ENCODE peak calls at places on chromosomes 11 and 22, in seven cellular contexts. One of them, this sample, is unnamed. For H3K4me1, the result is how much of the 10 kb centered on the place peaks cover.

GRCh38 chr11:33634291-33634834 is 66.3 kb downstream of the C11orf91 start:
- DNase-seq in aorta: no peak
- DNase-seq in adrenal gland: no peak
- DNase-seq in tibial nerve: no peak
- DNase-seq in RWPE2: no peak
- DNase-seq in endodermal cell: no peak
- DNase-seq in kidney: no peak
- DNase-seq in this sample: no peak

GRCh38 chr22:28792491-28793383 is 7.6 kb downstream of the XBP1 start:
- DNase-seq in adrenal gland: no peak
- DNase-seq in tibial nerve: no peak
- DNase-seq in aorta: no peak
- DNase-seq in endodermal cell: no peak
- DNase-seq in RWPE2: no peak
- DNase-seq in kidney: no peak
- DNase-seq in this sample: no peak

GRCh38 chr22:50246242-50247175 is 1.7 kb upstream of the TUBGCP6 start:
- DNase-seq in tibial nerve: no peak
- DNase-seq in RWPE2: no peak
- DNase-seq in aorta: no peak
- DNase-seq in adrenal gland: no peak
- DNase-seq in endodermal cell: no peak
- DNase-seq in kidney: no peak
- DNase-seq in this sample: no peak

GRCh38 chr22:19479358-19480172 is at the start of gene CDC45:
- DNase-seq in endodermal cell: peak
- DNase-seq in adrenal gland: peak
- DNase-seq in RWPE2: peak
- DNase-seq in kidney: peak
- DNase-seq in aorta: peak
- DNase-seq in tibial nerve: peak
- DNase-seq in this sample: peak

GRCh38 chr22:46381731-46382130 is 46.2 kb downstream of the TRMU start:
- DNase-seq in RWPE2: no peak
- DNase-seq in aorta: no peak
- DNase-seq in adrenal gland: no peak
- DNase-seq in endodermal cell: no peak
- DNase-seq in tibial nerve: no peak
- DNase-seq in kidney: peak
- DNase-seq in this sample: no peak

GRCh38 chr22:38218661-38219331 is 17.0 kb downstream of the MAFF start:
- DNase-seq in aorta: peak
- DNase-seq in kidney: peak
- DNase-seq in adrenal gland: peak
- DNase-seq in RWPE2: peak
- DNase-seq in tibial nerve: no peak
- DNase-seq in endodermal cell: peak
- DNase-seq in this sample: peak

GRCh38 chr22:31343235-31344191 is 2.6 kb downstream of the PATZ1 start:
- DNase-seq in endodermal cell: peak
- DNase-seq in adrenal gland: no peak
- DNase-seq in RWPE2: no peak
- DNase-seq in tibial nerve: peak
- DNase-seq in aorta: no peak
- DNase-seq in kidney: peak
- DNase-seq in this sample: peak

GRCh38 chr22:38923463-38924196 is 33.8 kb upstream of the APOBEC3A start:
- DNase-seq in aorta: peak
- DNase-seq in adrenal gland: peak
- DNase-seq in RWPE2: no peak
- DNase-seq in kidney: peak
- DNase-seq in tibial nerve: peak
- DNase-seq in endodermal cell: peak
- DNase-seq in this sample: peak

GRCh38 chr22:39959640-39960447 is at the start of gene TMA7B:
- DNase-seq in aorta: no peak
- DNase-seq in kidney: no peak
- DNase-seq in adrenal gland: peak
- DNase-seq in RWPE2: no peak
- DNase-seq in tibial nerve: no peak
- DNase-seq in endodermal cell: peak
- DNase-seq in this sample: no peak

GRCh38 chr11:27239305-27239942 is 123.6 kb downstream of the CCDC34 start:
- DNase-seq in tibial nerve: peak
- DNase-seq in aorta: no peak
- DNase-seq in RWPE2: no peak
- DNase-seq in kidney: no peak
- DNase-seq in adrenal gland: no peak
- DNase-seq in endodermal cell: no peak
- DNase-seq in this sample: peak

GRCh38 chr22:46827072-46827780 is 64.8 kb downstream of the TBC1D22A start:
- DNase-seq in adrenal gland: no peak
- DNase-seq in tibial nerve: no peak
- DNase-seq in RWPE2: no peak
- DNase-seq in kidney: no peak
- DNase-seq in endodermal cell: peak
- DNase-seq in aorta: no peak
- DNase-seq in this sample: no peak

GRCh38 chr11:87769626-87770025 is 405.6 kb downstream of the RAB38 start:
- DNase-seq in tibial nerve: no peak
- DNase-seq in endodermal cell: no peak
- DNase-seq in kidney: no peak
- DNase-seq in aorta: no peak
- DNase-seq in RWPE2: no peak
- DNase-seq in adrenal gland: no peak
- DNase-seq in this sample: no peak

GRCh38 chr11:7677071-7677470 is 3.8 kb upstream of the CYB5R2 start:
- DNase-seq in endodermal cell: no peak
- DNase-seq in kidney: no peak
- DNase-seq in RWPE2: no peak
- DNase-seq in aorta: no peak
- DNase-seq in adrenal gland: no peak
- DNase-seq in tibial nerve: no peak
- DNase-seq in this sample: no peak

GRCh38 chr11:100687032-100687629 is at the start of gene ARHGAP42:
- DNase-seq in RWPE2: peak
- DNase-seq in adrenal gland: peak
- DNase-seq in kidney: peak
- DNase-seq in aorta: peak
- DNase-seq in tibial nerve: peak
- DNase-seq in endodermal cell: peak
- DNase-seq in this sample: peak

GRCh38 chr11:100683107-100683506 is 4.0 kb upstream of the ARHGAP42 start:
- DNase-seq in tibial nerve: no peak
- DNase-seq in endodermal cell: no peak
- DNase-seq in RWPE2: no peak
- DNase-seq in adrenal gland: no peak
- DNase-seq in kidney: no peak
- DNase-seq in aorta: no peak
- DNase-seq in this sample: no peak

GRCh38 chr11:100682247-100682969 is 4.7 kb upstream of the ARHGAP42 start:
- DNase-seq in endodermal cell: no peak
- DNase-seq in kidney: no peak
- DNase-seq in tibial nerve: no peak
- DNase-seq in adrenal gland: no peak
- DNase-seq in RWPE2: no peak
- DNase-seq in aorta: no peak
- DNase-seq in this sample: no peak

GRCh38 chr11:100686476-100686875 is 612 bp upstream of the ARHGAP42 start:
- DNase-seq in aorta: no peak
- DNase-seq in RWPE2: no peak
- DNase-seq in adrenal gland: no peak
- DNase-seq in kidney: no peak
- DNase-seq in tibial nerve: no peak
- DNase-seq in endodermal cell: peak
- DNase-seq in this sample: no peak

GRCh38 chr11:100684101-100685065 is 2.7 kb upstream of the ARHGAP42 start:
- DNase-seq in aorta: no peak
- DNase-seq in tibial nerve: no peak
- DNase-seq in RWPE2: no peak
- DNase-seq in adrenal gland: no peak
- DNase-seq in endodermal cell: no peak
- DNase-seq in kidney: no peak
- DNase-seq in this sample: no peak
- H3K4me1 ChIP-seq in aorta: under half
- H3K4me1 ChIP-seq in tibial nerve: half or more
- H3K4me1 ChIP-seq in RWPE2: under half
- H3K4me1 ChIP-seq in adrenal gland: under half
- H3K4me1 ChIP-seq in endodermal cell: under half
- H3K4me1 ChIP-seq in kidney: under half
- H3K4me1 ChIP-seq in this sample: half or more

GRCh38 chr11:8720376-8720775 is 37.8 kb downstream of the RPL27A start:
- DNase-seq in kidney: no peak
- DNase-seq in adrenal gland: no peak
- DNase-seq in tibial nerve: no peak
- DNase-seq in aorta: no peak
- DNase-seq in endodermal cell: no peak
- DNase-seq in RWPE2: no peak
- DNase-seq in this sample: no peak
- H3K4me1 ChIP-seq in kidney: under half
- H3K4me1 ChIP-seq in adrenal gland: half or more
- H3K4me1 ChIP-seq in tibial nerve: half or more
- H3K4me1 ChIP-seq in aorta: under half
- H3K4me1 ChIP-seq in endodermal cell: under half
- H3K4me1 ChIP-seq in RWPE2: half or more
- H3K4me1 ChIP-seq in this sample: half or more

DNA sequence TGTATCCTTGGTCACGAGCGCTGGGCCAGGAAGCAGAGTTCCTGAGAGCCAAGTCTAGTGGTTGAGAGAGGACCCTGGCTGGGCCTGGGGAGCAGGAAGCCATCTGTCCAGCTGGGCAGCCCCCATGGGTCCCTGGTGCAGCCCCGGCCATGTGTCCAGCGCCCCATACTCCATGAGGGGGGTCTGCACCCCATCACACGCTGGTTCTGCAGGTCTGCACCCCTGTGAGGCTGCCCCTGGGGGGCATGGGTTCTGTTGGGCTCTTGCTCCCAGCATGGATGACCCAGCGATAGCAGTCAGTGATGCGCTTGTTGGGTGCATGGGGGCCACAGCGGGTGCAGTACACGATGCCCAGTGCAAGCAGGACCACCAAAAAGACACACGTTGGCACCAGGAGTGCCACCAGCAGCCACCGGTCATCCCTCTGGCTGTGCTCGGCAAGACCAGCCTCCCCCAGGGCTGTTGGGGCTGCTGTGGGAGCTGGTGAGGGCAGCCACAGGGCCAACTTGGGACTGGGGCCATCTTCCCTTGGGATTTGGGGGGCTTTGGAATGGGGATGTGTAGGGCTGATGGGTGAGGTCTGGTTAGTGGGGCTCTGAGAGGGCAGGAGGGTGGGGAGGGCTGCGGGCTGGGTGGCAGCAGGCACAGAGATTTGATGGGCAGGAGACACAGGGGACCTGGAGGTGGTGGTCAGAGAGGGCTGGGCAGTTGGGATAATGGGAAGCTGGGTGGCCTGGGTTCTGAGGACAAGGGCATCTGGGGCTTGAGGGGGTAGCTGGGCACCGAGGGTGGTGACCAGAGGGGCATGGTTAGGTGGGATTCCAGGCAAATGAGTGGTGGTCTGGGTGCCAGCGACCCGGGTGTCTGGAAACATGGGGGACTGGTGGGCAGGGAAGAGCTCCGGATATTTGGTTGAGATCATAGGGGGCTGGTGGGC is 2.0 kb downstream of the CD248 start:
- DNase-seq in tibial nerve: no peak
- DNase-seq in kidney: peak
- DNase-seq in RWPE2: no peak
- DNase-seq in endodermal cell: no peak
- DNase-seq in adrenal gland: no peak
- DNase-seq in aorta: no peak
- DNase-seq in this sample: no peak
- H3K4me1 ChIP-seq in tibial nerve: half or more
- H3K4me1 ChIP-seq in kidney: under half
- H3K4me1 ChIP-seq in RWPE2: under half
- H3K4me1 ChIP-seq in endodermal cell: under half
- H3K4me1 ChIP-seq in adrenal gland: under half
- H3K4me1 ChIP-seq in aorta: under half
- H3K4me1 ChIP-seq in this sample: half or more

GRCh38 chr11:110704210-110704864 is 7.9 kb downstream of the ARHGAP20 start:
- DNase-seq in aorta: no peak
- DNase-seq in RWPE2: no peak
- DNase-seq in tibial nerve: no peak
- DNase-seq in kidney: no peak
- DNase-seq in endodermal cell: no peak
- DNase-seq in adrenal gland: no peak
- DNase-seq in this sample: no peak
- H3K4me1 ChIP-seq in aorta: under half
- H3K4me1 ChIP-seq in RWPE2: under half
- H3K4me1 ChIP-seq in tibial nerve: under half
- H3K4me1 ChIP-seq in kidney: under half
- H3K4me1 ChIP-seq in endodermal cell: under half
- H3K4me1 ChIP-seq in adrenal gland: under half
- H3K4me1 ChIP-seq in this sample: under half

DNA sequence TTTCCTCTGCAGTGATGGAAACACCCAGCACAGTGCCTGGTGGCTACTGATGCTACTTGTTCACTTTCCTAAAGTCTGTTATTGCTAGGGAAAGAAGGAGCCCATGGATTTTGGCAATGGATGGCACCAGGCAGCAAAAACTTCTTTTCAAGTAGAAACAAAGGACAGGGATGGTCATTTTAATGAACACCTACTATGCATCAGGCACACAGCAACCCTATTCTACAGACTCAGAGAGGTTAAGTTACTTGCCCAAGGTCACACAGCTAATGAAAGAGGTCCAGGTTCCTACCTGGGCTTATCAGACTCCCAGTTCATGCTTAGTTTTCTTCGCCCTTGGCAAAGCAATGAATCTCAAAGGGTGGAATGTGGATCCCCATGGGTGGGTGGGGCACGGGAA is 36.9 kb upstream of the CD82 start:
- DNase-seq in kidney: no peak
- DNase-seq in endodermal cell: no peak
- DNase-seq in adrenal gland: no peak
- DNase-seq in tibial nerve: no peak
- DNase-seq in aorta: no peak
- DNase-seq in RWPE2: no peak
- DNase-seq in this sample: no peak
- H3K4me1 ChIP-seq in kidney: under half
- H3K4me1 ChIP-seq in endodermal cell: under half
- H3K4me1 ChIP-seq in adrenal gland: under half
- H3K4me1 ChIP-seq in tibial nerve: under half
- H3K4me1 ChIP-seq in aorta: under half
- H3K4me1 ChIP-seq in RWPE2: under half
- H3K4me1 ChIP-seq in this sample: under half

DNA sequence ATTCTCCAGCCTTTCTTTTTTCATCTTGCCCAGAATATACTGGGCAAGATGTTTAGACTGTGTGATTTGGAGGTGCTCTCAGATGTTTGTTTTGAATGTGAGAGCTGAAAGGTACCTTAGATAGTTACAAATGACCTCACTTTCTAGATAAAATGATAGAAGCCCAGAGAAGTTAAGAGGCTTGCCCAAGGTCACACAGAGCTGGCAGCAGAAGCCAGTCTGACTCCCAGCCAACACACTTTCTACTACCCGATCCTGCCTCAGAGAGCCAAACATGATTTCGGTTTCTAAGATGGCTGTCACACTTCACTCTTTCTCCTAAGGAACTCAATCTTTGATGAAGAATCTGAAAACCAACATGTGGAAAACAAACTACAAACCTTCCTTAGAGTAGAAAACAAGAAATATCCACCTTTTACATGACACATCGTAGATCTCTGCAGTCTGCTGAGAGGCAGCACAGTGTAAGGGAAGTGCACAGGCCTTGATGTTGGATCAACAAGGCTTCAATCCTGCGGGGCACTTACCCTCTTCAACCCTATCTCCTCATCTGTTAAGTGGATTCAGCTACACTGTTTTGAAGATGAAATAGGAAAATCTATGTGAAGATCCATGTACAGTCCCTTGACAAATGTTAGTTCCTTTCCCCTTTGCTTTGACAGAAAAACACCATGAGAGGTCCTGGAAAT is 58.6 kb downstream of the SYTL2 start:
- DNase-seq in tibial nerve: no peak
- DNase-seq in adrenal gland: peak
- DNase-seq in RWPE2: no peak
- DNase-seq in endodermal cell: no peak
- DNase-seq in aorta: no peak
- DNase-seq in kidney: no peak
- DNase-seq in this sample: no peak
- H3K4me1 ChIP-seq in tibial nerve: under half
- H3K4me1 ChIP-seq in adrenal gland: under half
- H3K4me1 ChIP-seq in RWPE2: under half
- H3K4me1 ChIP-seq in endodermal cell: under half
- H3K4me1 ChIP-seq in aorta: under half
- H3K4me1 ChIP-seq in kidney: under half
- H3K4me1 ChIP-seq in this sample: under half